ENCODE peak calls at places on chromosomes 2 and 18, in nine cellular contexts. L, T, N, Z, B, O, K, C and U are unnamed samples.

GRCh38 chr2:146874260-146874658 is 970.6 kb upstream of the ACVR2A start:
- DNase-seq in B (peak; percentile 46), N (no peak), O (no peak), Z (no peak), T (no peak), L (no peak), K (no peak), C (no peak), U (no peak)

GRCh38 chr2:41914936-41915335 is 132.9 kb upstream of the PKDCC start:
- DNase-seq in C (no peak), B (peak; percentile 46), K (no peak), O (no peak), L (no peak), T (no peak), Z (no peak), N (no peak), U (no peak)

GRCh38 chr2:75466708-75467311 is 93.9 kb downstream of the EVA1A start:
- DNase-seq in K (peak; percentile 54), L (no peak), B (peak; percentile 56), T (peak; percentile 20), Z (no peak), O (peak; percentile 64), C (no peak), N (no peak), U (no peak)

GRCh38 chr2:97267411-97268074 is 154.6 kb downstream of the ANKRD36 start:
- DNase-seq in T (no peak), Z (no peak), K (no peak), C (peak; percentile 56), N (no peak), L (no peak), B (no peak), O (no peak), U (no peak)

GRCh38 chr2:159044804-159045286 is 76.4 kb downstream of the TANC1 start:
- DNase-seq in T (no peak), K (no peak), Z (no peak), N (no peak), L (no peak), O (no peak), B (peak; percentile 47), C (peak; percentile 76), U (no peak)

GRCh38 chr2:226352941-226353558 is 446.6 kb downstream of the IRS1 start:
- DNase-seq in N (peak; percentile 45), T (no peak), O (no peak), Z (no peak), K (no peak), L (no peak), B (no peak), C (no peak), U (no peak)

GRCh38 chr18:8609711-8610441 is 639 bp downstream of the RAB12 start:
- DNase-seq in N (no peak), C (peak; percentile 66), O (no peak), T (no peak), B (peak; percentile 63), L (no peak), Z (no peak), K (peak; percentile 30), U (no peak)

GRCh38 chr2:126781806-126782205 is 116.9 kb upstream of the TEX51 start:
- DNase-seq in Z (no peak), L (no peak), T (no peak), N (no peak), B (no peak), C (no peak), O (no peak), K (no peak), U (no peak)

GRCh38 chr18:75790821-75791220 is 363.3 kb upstream of the SMIM21 start:
- DNase-seq in B (no peak), N (no peak), K (no peak), Z (no peak), O (no peak), C (no peak), L (no peak), T (no peak), U (no peak)

GRCh38 chr18:37385846-37386435 is 179.7 kb downstream of the CELF4 start:
- DNase-seq in T (peak; percentile 27), K (peak; percentile 60), B (peak; percentile 26), N (no peak), L (no peak), C (no peak), Z (peak; percentile 39), O (no peak), U (no peak)

GRCh38 chr2:109195193-109196045 is 66.4 kb downstream of the SH3RF3 start:
- DNase-seq in N (no peak), L (no peak), C (peak; percentile 71), B (no peak), Z (peak; percentile 68), T (no peak), O (no peak), K (peak; percentile 11), U (no peak)

GRCh38 chr2:132877923-132878322 is 207.9 kb upstream of the LYPD1 start:
- DNase-seq in K (no peak), B (no peak), Z (no peak), O (no peak), L (no peak), T (no peak), N (no peak), C (no peak), U (no peak)

GRCh38 chr18:69838620-69839411 is 108.9 kb downstream of the CD226 start:
- DNase-seq in Z (peak; percentile 2), B (no peak), T (no peak), N (no peak), L (no peak), O (peak; percentile 8), K (no peak), C (no peak), U (no peak)

GRCh38 chr2:28716265-28716865 is 35.3 kb upstream of the PPP1CB start:
- DNase-seq in B (peak; percentile 95), L (peak; percentile 81), O (no peak), K (no peak), C (no peak), N (peak; percentile 75), Z (peak; percentile 9), T (no peak), U (peak; percentile 60)

GRCh38 chr2:70399046-70399445 is 97.2 kb upstream of the FAM136A start:
- DNase-seq in B (no peak), K (no peak), C (no peak), T (no peak), L (no peak), N (no peak), O (no peak), Z (no peak), U (no peak)

GRCh38 chr2:200975672-200976071 is 12.2 kb upstream of the ORC2 start:
- DNase-seq in N (no peak), K (no peak), L (no peak), T (no peak), Z (no peak), C (no peak), O (no peak), B (no peak), U (no peak)

GRCh38 chr18:59575995-59576394 is 121.2 kb downstream of the CCBE1 start:
- DNase-seq in Z (no peak), O (no peak), L (no peak), C (no peak), N (peak; percentile 54), T (no peak), K (no peak), B (no peak), U (no peak)

GRCh38 chr2:200662727-200663126 is 76.9 kb downstream of the AOX1 start:
- DNase-seq in Z (no peak), T (no peak), C (no peak), B (peak; percentile 75), L (no peak), N (no peak), K (no peak), O (peak; percentile 44), U (no peak)

GRCh38 chr2:149082781-149083180 is 44.3 kb downstream of the LYPD6B start:
- DNase-seq in C (no peak), B (no peak), Z (no peak), T (no peak), O (no peak), N (peak; percentile 40), L (no peak), K (no peak), U (no peak)

GRCh38 chr2:189658281-189658680 is 3.0 kb upstream of the ASNSD1 start:
- DNase-seq in Z (no peak), K (no peak), N (no peak), T (no peak), L (no peak), O (no peak), B (no peak), C (no peak), U (no peak)

GRCh38 chr2:7707723-7708122 is 790.5 kb downstream of the RNF144A start:
- DNase-seq in K (no peak), B (peak; percentile 82), L (peak; percentile 54), T (no peak), O (no peak), C (no peak), Z (no peak), N (no peak), U (no peak)

GRCh38 chr2:127226520-127227263 is 6.6 kb upstream of the CYP27C1 start:
- DNase-seq in L (peak; percentile 88), K (no peak), N (peak; percentile 47), B (peak; percentile 91), O (no peak), T (no peak), Z (no peak), C (no peak), U (no peak)

GRCh38 chr18:68494802-68495560 is 219.9 kb downstream of the TMX3 start:
- DNase-seq in C (no peak), L (peak; percentile 65), N (no peak), B (peak; percentile 86), K (no peak), T (no peak), O (no peak), Z (no peak), U (no peak)

GRCh38 chr2:199570957-199571356 is 113.2 kb upstream of the SATB2 start:
- DNase-seq in T (no peak), C (no peak), O (no peak), K (no peak), B (no peak), L (no peak), N (no peak), Z (no peak), U (no peak)

GRCh38 chr2:212766921-212767320 is 228.3 kb upstream of the ERBB4 start:
- DNase-seq in T (peak; percentile 86), K (no peak), L (no peak), N (no peak), Z (no peak), O (no peak), B (no peak), C (no peak), U (no peak)

GRCh38 chr2:196983934-196984333 is 57.4 kb upstream of the PGAP1 start:
- DNase-seq in C (no peak), Z (peak; percentile 32), L (no peak), N (no peak), B (peak; percentile 67), K (no peak), T (no peak), O (no peak), U (peak; percentile 77)

GRCh38 chr18:23958036-23958435 is 56.5 kb upstream of the TTC39C start:
- DNase-seq in O (no peak), B (peak; percentile 52), T (no peak), Z (peak; percentile 66), K (no peak), L (no peak), N (no peak), C (peak; percentile 92), U (no peak)

GRCh38 chr2:162029287-162029901 is 44.6 kb downstream of the DPP4 start:
- DNase-seq in C (no peak), Z (peak; percentile 26), L (peak; percentile 46), K (no peak), B (peak; percentile 86), O (no peak), N (no peak), T (no peak), U (no peak)

GRCh38 chr2:43331428-43331827 is 105.0 kb upstream of the ZFP36L2 start:
- DNase-seq in O (no peak), L (no peak), B (no peak), K (peak; percentile 76), Z (no peak), C (no peak), T (no peak), N (no peak), U (peak; percentile 88)

GRCh38 chr18:12278765-12279682 is 24.9 kb downstream of the CIDEA start:
- DNase-seq in T (no peak), N (no peak), C (peak; percentile 92), K (peak; percentile 98), B (peak; percentile 97), Z (no peak), O (peak; percentile 61), L (peak; percentile 91), U (no peak)

GRCh38 chr2:237998530-237998929 is 31.7 kb downstream of the UBE2F start:
- DNase-seq in K (no peak), B (peak; percentile 23), N (no peak), T (no peak), L (no peak), C (no peak), Z (no peak), O (no peak), U (peak; percentile 62)